ENCODE peak calls at places on chromosome 21, in nine cellular contexts. S, O, Q, J, A, Y, B, X and I are unnamed samples.

GRCh38 chr21:31630062-31630711 is 29.3 kb upstream of the SOD1 start:
- DNase-seq in S (peak; percentile 83), O (no peak), Q (no peak), J (no peak), A (no peak), Y (no peak), B (peak; percentile 91), X (peak; percentile 96), I (peak; percentile 24)

GRCh38 chr21:46038871-46039397 is 57.4 kb downstream of the COL6A1 start:
- DNase-seq in S (peak; percentile 68), O (no peak), Q (no peak), J (no peak), A (no peak), Y (no peak), B (peak; percentile 92), X (peak; percentile 32), I (no peak)

GRCh38 chr21:37267269-37268185 is at the start of gene VPS26C:
- DNase-seq in S (peak; percentile 97), O (peak; percentile 99), Q (peak; percentile 95), J (peak; percentile 95), A (peak; percentile 95), Y (peak; percentile 94), B (peak; percentile 100), X (peak; percentile 99), I (peak; percentile 98)

GRCh38 chr21:35850542-35851103 is 209.7 kb downstream of the SETD4 start:
- DNase-seq in S (no peak), O (no peak), Q (no peak), J (no peak), A (no peak), Y (no peak), B (no peak), X (no peak), I (no peak)

GRCh38 chr21:45080639-45081414 is 6.4 kb downstream of the ADARB1 start:
- DNase-seq in S (no peak), O (no peak), Q (no peak), J (no peak), A (no peak), Y (no peak), B (peak; percentile 48), X (peak; percentile 11), I (no peak)

GRCh38 chr21:39121600-39122355 is 61.5 kb downstream of the PSMG1 start:
- DNase-seq in S (peak; percentile 40), O (no peak), Q (no peak), J (no peak), A (no peak), Y (no peak), B (peak; percentile 53), X (no peak), I (no peak)

GRCh38 chr21:42411197-42411869 is 7.6 kb downstream of the UBASH3A start:
- DNase-seq in S (no peak), O (no peak), Q (no peak), J (peak; percentile 47), A (no peak), Y (no peak), B (no peak), X (no peak), I (no peak)

GRCh38 chr21:16243396-16243795 is 513.6 kb downstream of the USP25 start:
- DNase-seq in S (no peak), O (no peak), Q (no peak), J (no peak), A (no peak), Y (no peak), B (no peak), X (no peak), I (no peak)